ENCODE peak calls at places on chromosomes 13 and 19, in five cellular contexts. A is cardiac muscle cell, C is cardiac fibroblast, P is lower leg skin, N is ovary. K is an unnamed sample.

GRCh38 chr13:101231751-101232428 is 184.4 kb downstream of the NALCN start:
- DNase-seq in C (no peak), A (no peak), N (no peak), P (no peak), K (no peak)

GRCh38 chr13:59700281-59700680 is 463.4 kb downstream of the DIAPH3 start:
- DNase-seq in P (no peak), N (no peak), A (peak; percentile 29), C (no peak), K (no peak)

GRCh38 chr19:48539503-48540096 is 12.4 kb upstream of the SULT2B1 start:
- DNase-seq in A (peak; percentile 65), C (peak; percentile 67), P (no peak), N (no peak), K (no peak)

GRCh38 chr19:53982056-53982455 is 9.4 kb upstream of the CACNG6 start:
- DNase-seq in C (peak; percentile 41), A (peak; percentile 53), N (no peak), P (no peak), K (no peak)

GRCh38 chr19:16943942-16944625 is 55.3 kb downstream of the F2RL3 start:
- DNase-seq in C (no peak), A (no peak), P (no peak), N (no peak), K (no peak)

GRCh38 chr19:29624489-29625210 is 18.6 kb downstream of the POP4 start:
- DNase-seq in N (no peak), C (no peak), A (no peak), P (no peak), K (no peak)

GRCh38 chr13:30520571-30520970 is 54.8 kb upstream of the HMGB1 start:
- DNase-seq in C (peak; percentile 19), A (peak; percentile 6), N (no peak), P (no peak), K (no peak)

GRCh38 chr13:109938255-109938936 is 152.0 kb upstream of the IRS2 start:
- DNase-seq in P (no peak), C (peak; percentile 77), N (no peak), A (peak; percentile 71), K (no peak)

GRCh38 chr13:44093607-44094583 is 214.2 kb downstream of the LACC1 start:
- DNase-seq in C (no peak), A (peak; percentile 6), P (no peak), N (no peak), K (no peak)

GRCh38 chr19:33406521-33407139 is 33.1 kb downstream of the CEBPG start:
- DNase-seq in C (peak; percentile 63), P (peak; percentile 71), A (peak; percentile 68), N (peak; percentile 76), K (peak; percentile 95)

GRCh38 chr13:64417609-64418008 is 2812.5 kb downstream of the PCDH9 start:
- DNase-seq in A (no peak), P (no peak), N (no peak), C (no peak), K (no peak)

GRCh38 chr19:1650627-1651009 is 1.8 kb downstream of the TCF3 start:
- DNase-seq in C (peak; percentile 26), N (no peak), P (no peak), A (peak; percentile 28), K (no peak)

GRCh38 chr13:93755341-93755740 is 528.7 kb downstream of the GPC6 start:
- DNase-seq in N (no peak), P (no peak), C (no peak), A (no peak), K (no peak)

GRCh38 chr13:20702945-20703784 is at the start of gene IL17D:
- DNase-seq in A (peak; percentile 18), C (no peak), P (no peak), N (peak; percentile 39), K (peak; percentile 33)

GRCh38 chr19:10291554-10292205 is 1.9 kb downstream of the ICAM5 start:
- DNase-seq in A (no peak), C (no peak), N (no peak), P (no peak), K (no peak)

GRCh38 chr19:17026041-17026658 is 460 bp downstream of the CPAMD8 start:
- DNase-seq in C (no peak), P (no peak), A (peak; percentile 9), N (no peak), K (no peak)

GRCh38 chr19:56838930-56839664 is 1.4 kb downstream of the PEG3 start:
- DNase-seq in N (peak; percentile 99), C (peak; percentile 96), P (peak; percentile 92), A (peak; percentile 97), K (no peak)

GRCh38 chr19:56837004-56837403 is 3.5 kb downstream of the PEG3 start:
- DNase-seq in P (no peak), A (no peak), C (peak; percentile 2), N (peak; percentile 49), K (no peak)

GRCh38 chr19:56838680-56838929 is 1.9 kb downstream of the PEG3 start:
- DNase-seq in C (no peak), A (no peak), N (no peak), P (no peak), K (no peak)

GRCh38 chr19:56837492-56837891 is 3.0 kb downstream of the PEG3 start:
- DNase-seq in P (peak; percentile 41), C (peak; percentile 74), N (peak; percentile 83), A (peak; percentile 77), K (no peak)

GRCh38 chr19:56837892-56838679 is 2.4 kb downstream of the PEG3 start:
- DNase-seq in C (peak; percentile 78), A (peak; percentile 83), P (peak; percentile 25), N (peak; percentile 69), K (no peak)
- TF ChIP-seq CTCF in C (no peak), A (peak; percentile 38), P (no peak), N (no peak), K (no peak)

GRCh38 chr13:82976499-82976898 is 905.8 kb downstream of the SLITRK1 start:
- DNase-seq in N (no peak), A (no peak), C (no peak), P (no peak), K (no peak)
- TF ChIP-seq CTCF in N (no peak), A (no peak), C (no peak), P (no peak), K (no peak)

DNA sequence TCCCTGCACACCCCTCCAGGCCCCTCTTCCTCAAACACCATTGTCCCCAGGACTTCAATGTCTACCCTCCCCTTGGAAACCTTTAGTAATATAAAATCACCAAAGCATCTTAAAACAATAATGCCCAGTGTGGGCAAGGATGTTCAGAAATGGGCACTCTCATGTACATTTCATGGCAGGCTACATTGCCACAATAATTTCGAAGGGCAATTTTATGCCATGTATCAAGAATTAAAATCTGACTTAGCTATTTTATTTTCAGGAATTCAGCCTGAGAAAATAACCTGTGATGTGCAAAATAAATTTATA is 35.8 kb upstream of the IGSF23 start:
- DNase-seq in A (no peak), P (no peak), N (no peak), C (no peak), K (no peak)
- TF ChIP-seq CTCF in A (no peak), P (no peak), N (no peak), C (no peak), K (no peak)

DNA sequence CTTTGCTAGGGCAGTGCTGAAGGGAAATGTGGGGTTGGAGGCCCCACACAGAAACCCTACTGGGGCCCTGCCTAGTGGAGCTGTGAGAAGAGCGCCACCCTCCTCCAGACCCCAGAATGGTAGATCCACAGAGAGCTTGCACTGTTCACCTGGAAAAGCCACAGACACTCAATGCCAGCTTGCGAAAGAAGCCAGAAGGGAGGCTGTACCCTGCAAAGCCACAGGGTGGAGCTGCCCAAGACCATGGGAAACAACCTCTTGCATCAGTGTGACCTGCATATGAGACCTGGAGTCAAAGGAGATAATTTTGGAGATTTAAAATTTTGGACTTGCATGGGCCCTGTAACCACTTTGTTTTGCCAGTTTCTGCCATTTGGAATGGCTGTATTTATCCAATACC is 615.4 kb upstream of the MIR17HG start:
- DNase-seq in N (no peak), P (no peak), A (no peak), C (no peak), K (no peak)
- TF ChIP-seq CTCF in N (no peak), P (no peak), A (no peak), C (no peak), K (no peak)

GRCh38 chr19:27746691-27747380 is 1466.1 kb downstream of the UQCRFS1 start:
- DNase-seq in P (peak; percentile 9), N (peak; percentile 17), A (peak; percentile 10), C (peak; percentile 25), K (peak; percentile 5)
- TF ChIP-seq CTCF in P (no peak), N (no peak), A (peak; percentile 9), C (peak; percentile 18), K (peak; percentile 32)

GRCh38 chr13:78660130-78660857 is 1.3 kb upstream of the OBI1 start:
- DNase-seq in A (peak; percentile 24), P (no peak), C (no peak), N (no peak), K (no peak)
- TF ChIP-seq CTCF in A (no peak), P (no peak), C (no peak), N (no peak), K (no peak)

GRCh38 chr13:72656357-72656756 is 71.1 kb downstream of the MZT1 start:
- DNase-seq in P (no peak), N (no peak), A (no peak), C (no peak), K (no peak)

GRCh38 chr13:72652681-72653080 is 74.7 kb downstream of the MZT1 start:
- DNase-seq in N (no peak), C (peak; percentile 2), A (peak; percentile 0), P (no peak), K (no peak)

GRCh38 chr13:72648513-72649065 is 78.8 kb downstream of the MZT1 start:
- DNase-seq in A (peak; percentile 1), N (no peak), P (no peak), C (no peak), K (no peak)

GRCh38 chr13:72645521-72645920 is 81.9 kb downstream of the MZT1 start:
- DNase-seq in N (no peak), C (no peak), P (no peak), A (no peak), K (no peak)

DNA sequence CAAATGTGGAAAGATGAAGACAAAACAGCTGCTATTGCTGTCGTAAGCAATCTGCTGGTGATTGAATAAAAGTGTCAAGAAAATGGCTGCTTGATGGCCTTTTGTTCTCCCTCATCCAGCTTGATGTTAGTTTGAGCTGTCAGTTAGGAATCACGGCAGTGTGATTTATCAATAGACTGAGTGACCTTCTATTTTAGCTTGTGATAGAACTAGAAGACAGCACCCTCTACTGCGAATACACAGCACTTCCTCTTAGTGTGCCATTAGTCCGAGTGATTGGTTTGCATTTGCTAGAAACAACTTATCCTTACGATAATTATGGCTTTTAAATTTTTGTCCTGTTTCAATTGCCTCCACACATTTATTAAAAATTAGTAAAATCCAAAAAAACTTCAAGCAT is 76.2 kb downstream of the MZT1 start:
- DNase-seq in A (no peak), C (no peak), N (no peak), P (no peak), K (no peak)
- TF ChIP-seq CTCF in A (no peak), C (peak; percentile 10), N (no peak), P (no peak), K (peak; percentile 65)

DNA sequence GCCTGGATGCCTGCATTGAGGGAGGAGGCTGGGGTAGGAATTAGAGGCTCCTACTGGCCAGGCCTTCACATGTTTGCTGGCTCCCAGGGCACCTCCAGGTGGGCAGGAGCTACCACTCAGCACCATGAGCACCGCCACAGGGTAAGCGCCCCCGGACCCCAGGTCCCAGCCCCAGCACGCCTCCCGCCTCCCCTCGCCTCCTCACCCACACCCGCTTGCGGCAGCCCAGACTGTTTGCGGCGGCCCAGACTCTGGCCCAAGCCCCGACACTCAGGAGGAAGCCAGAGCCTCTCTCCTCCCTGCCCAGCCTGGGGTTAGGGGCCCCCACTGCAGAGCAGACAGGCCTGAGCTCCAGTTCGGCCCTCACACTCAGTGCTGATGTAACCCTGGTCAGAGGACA is 652 bp downstream of the EPS8L1 start:
- DNase-seq in N (no peak), C (no peak), A (no peak), P (no peak), K (no peak)
- TF ChIP-seq CTCF in N (no peak), C (no peak), A (no peak), P (no peak), K (no peak)